ENCODE peak calls at places on chromosomes 7 and 10, in six cellular contexts. P is mesenchymal stem cell, U is fibroblast of lung, G is SK-N-SH, W is GM23248, F is NT2/D1. R is an unnamed sample.

GRCh38 chr7:15130666-15131541 is 228.4 kb upstream of the DGKB start:
- DNase-seq in P (peak; percentile 62), U (peak; percentile 79), G (no peak), W (peak; percentile 70), F (no peak), R (no peak)

GRCh38 chr10:118669020-118669766 is 73.7 kb upstream of the PRLHR start:
- DNase-seq in P (peak; percentile 6), U (peak; percentile 82), G (peak; percentile 81), W (peak; percentile 82), F (no peak), R (peak; percentile 45)

GRCh38 chr7:45033261-45033930 is 33.4 kb downstream of the CCM2 start:
- DNase-seq in P (no peak), U (peak; percentile 78), G (peak; percentile 34), W (peak; percentile 87), F (no peak), R (no peak)

GRCh38 chr10:63703113-63703670 is 182.0 kb downstream of the REEP3 start:
- DNase-seq in P (peak; percentile 28), U (no peak), G (no peak), W (no peak), F (no peak), R (peak; percentile 72)

GRCh38 chr7:73436031-73436929 is 2.7 kb downstream of the FZD9 start:
- DNase-seq in P (peak; percentile 47), U (no peak), G (peak; percentile 64), W (peak; percentile 32), F (no peak), R (no peak)

GRCh38 chr7:100673942-100674431 is 447 bp downstream of the GNB2 start:
- DNase-seq in P (no peak), U (no peak), G (peak; percentile 69), W (peak; percentile 60), F (no peak), R (peak; percentile 81)

GRCh38 chr10:53209941-53210611 is 437.5 kb upstream of the MBL2 start:
- DNase-seq in P (peak; percentile 29), U (peak; percentile 3), G (peak; percentile 27), W (peak; percentile 9), F (peak; percentile 20), R (peak; percentile 64)

GRCh38 chr7:103632972-103633371 is 187.0 kb upstream of the SLC26A5 start:
- DNase-seq in P (no peak), U (peak; percentile 68), G (no peak), W (peak; percentile 62), F (no peak), R (no peak)

GRCh38 chr10:32239770-32240169 is 107.2 kb downstream of the EPC1 start:
- DNase-seq in P (no peak), U (peak; percentile 80), G (no peak), W (peak; percentile 82), F (no peak), R (no peak)

GRCh38 chr7:22094413-22095304 is 149.0 kb upstream of the CDCA7L start:
- DNase-seq in P (peak; percentile 2), U (peak; percentile 19), G (no peak), W (peak; percentile 80), F (no peak), R (no peak)

GRCh38 chr7:69602522-69602921 is 4.2 kb downstream of the AUTS2 start:
- DNase-seq in P (no peak), U (no peak), G (no peak), W (no peak), F (no peak), R (no peak)

GRCh38 chr7:69598487-69599148 is 343 bp downstream of the AUTS2 start:
- DNase-seq in P (no peak), U (peak; percentile 42), G (no peak), W (no peak), F (no peak), R (peak; percentile 72)

GRCh38 chr7:69599211-69599878 is 1.1 kb downstream of the AUTS2 start:
- DNase-seq in P (peak; percentile 17), U (peak; percentile 27), G (peak; percentile 82), W (peak; percentile 41), F (no peak), R (peak; percentile 56)

GRCh38 chr7:69598081-69598486 is at the start of gene AUTS2:
- DNase-seq in P (peak; percentile 77), U (peak; percentile 89), G (peak; percentile 100), W (peak; percentile 84), F (peak; percentile 88), R (peak; percentile 92)

DNA sequence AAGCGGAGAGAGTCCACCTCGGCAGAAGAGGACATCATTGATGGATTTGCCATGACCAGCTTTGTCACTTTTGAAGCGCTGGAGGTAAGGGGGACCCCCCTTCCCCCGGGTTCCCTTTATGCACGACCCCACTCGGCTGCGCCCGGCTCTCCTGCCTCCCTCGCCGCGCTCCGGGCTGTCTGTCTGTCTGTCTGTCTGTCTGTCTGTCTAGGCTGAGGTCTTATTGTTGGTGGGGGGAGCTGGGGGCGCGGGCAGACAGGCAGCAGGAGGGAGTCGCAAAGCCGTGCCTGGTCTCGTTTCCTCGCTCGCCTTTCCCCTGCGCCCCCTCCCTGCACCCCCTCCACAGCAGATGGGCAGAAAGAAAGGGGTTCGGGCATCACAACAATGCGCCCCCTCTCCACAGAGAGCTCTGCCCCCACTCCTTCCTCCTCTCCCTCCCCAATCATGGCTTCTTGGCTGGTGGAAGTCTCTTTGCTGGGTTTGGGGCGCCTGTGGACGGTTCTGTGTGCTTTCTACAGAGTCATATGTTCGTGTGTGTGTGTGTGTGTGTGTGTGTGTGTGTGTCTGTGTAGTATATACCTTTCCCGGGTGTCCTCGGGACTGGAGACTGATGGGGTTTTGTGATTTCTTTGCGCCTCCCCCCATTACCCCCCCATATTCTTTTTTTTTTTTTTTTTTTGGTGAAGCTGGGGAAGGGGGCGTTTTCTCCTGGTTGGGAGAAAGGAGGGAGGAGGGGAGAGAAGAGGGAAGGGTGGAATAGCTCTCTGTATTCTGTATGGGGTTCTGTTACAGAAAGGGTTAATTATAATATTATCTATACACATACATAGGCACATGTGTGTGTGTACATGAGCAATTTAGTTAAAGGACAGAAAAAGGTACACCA is 1.8 kb downstream of the AUTS2 start:
- DNase-seq in P (no peak), U (peak; percentile 29), G (peak; percentile 69), W (peak; percentile 15), F (no peak), R (peak; percentile 66)
- H3K9ac ChIP-seq in P (peak overlapping the region; percentile 92), U (peak overlapping the region; percentile 20), G (peak overlapping the region; percentile 84), W (peak overlapping the region; percentile 61), F (peak overlapping the region; percentile 72), R (peak overlapping the region; percentile 87)

GRCh38 chr10:19889279-19889678 is 73.0 kb downstream of the PLXDC2 start:
- DNase-seq in P (peak; percentile 50), U (peak; percentile 69), G (no peak), W (no peak), F (no peak), R (no peak)
- H3K9ac ChIP-seq in P (no peak overlapping the region), U (no peak overlapping the region), G (no peak overlapping the region), W (no peak overlapping the region), F (no peak overlapping the region), R (no peak overlapping the region)

DNA sequence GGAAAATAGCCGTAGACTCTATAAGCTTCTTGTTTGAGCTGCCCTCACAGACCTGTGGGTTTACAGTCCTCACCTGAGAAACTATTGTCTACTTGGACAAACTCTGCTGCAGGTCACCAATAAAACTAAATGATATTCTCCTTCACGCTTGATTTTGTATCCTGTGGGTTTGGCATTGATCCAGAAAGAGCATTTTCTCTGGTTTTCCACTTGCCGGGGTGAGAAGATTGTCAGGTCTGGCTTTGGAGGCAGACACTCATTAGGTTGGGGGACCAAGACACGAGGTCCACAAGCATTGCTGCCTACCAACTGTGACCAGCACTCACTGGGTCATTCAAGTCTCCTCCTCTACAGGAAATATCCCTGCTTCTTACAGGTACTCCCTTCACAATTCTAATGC is 68.5 kb downstream of the CDC14C start:
- DNase-seq in P (no peak), U (peak; percentile 3), G (no peak), W (no peak), F (no peak), R (no peak)
- H3K9ac ChIP-seq in P (no peak overlapping the region), U (no peak overlapping the region), G (no peak overlapping the region), W (no peak overlapping the region), F (no peak overlapping the region), R (no peak overlapping the region)

DNA sequence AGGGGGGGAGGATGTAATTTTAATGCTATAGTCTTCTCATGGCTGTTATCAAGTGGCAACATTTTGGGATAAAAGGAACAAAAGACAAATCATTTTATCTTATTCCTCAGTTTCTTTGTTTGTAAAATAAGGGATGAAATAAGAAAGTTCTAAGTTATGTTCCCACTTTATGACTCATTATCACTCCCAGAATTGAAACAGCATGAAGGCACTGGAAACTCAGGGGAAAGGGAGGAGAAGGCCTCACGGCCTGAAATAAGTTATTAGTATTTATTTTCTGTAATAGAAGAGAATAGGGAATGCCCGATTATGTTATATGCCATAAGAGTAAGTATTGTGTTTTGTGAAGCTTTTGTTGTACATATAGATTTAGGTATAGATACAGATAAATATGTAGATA is 85.0 kb upstream of the NAMPT start:
- DNase-seq in P (no peak), U (no peak), G (no peak), W (peak; percentile 35), F (no peak), R (peak; percentile 9)
- H3K9ac ChIP-seq in P (peak overlapping the region; percentile 70), U (no peak overlapping the region), G (no peak overlapping the region), W (no peak overlapping the region), F (no peak overlapping the region), R (no peak overlapping the region)

R was measured in Karpas-422.